ENCODE peak calls at places on chromosomes 5 and 9, in five cellular contexts. V is tibial artery, T is fibroblast of mammary gland, D is Caco-2, F is progenitor cell of endocrine pancreas. X is an unnamed sample.

GRCh38 chr9:127788337-127789011 is 2.6 kb downstream of the CDK9 start:
- DNase-seq in V (no peak), T (no peak), D (no peak), F (no peak), X (no peak)

GRCh38 chr5:146068136-146068717 is 37.1 kb downstream of the PLAC8L1 start:
- DNase-seq in V (no peak), T (no peak), D (no peak), F (no peak), X (no peak)

GRCh38 chr5:140236896-140237598 is 62.1 kb downstream of the CYSTM1 start:
- DNase-seq in V (no peak), T (no peak), D (no peak), F (no peak), X (no peak)

GRCh38 chr9:132783006-132783405 is 95.1 kb downstream of the AK8 start:
- DNase-seq in V (no peak), T (no peak), D (no peak), F (no peak), X (no peak)

GRCh38 chr5:136350339-136350738 is 15.0 kb downstream of the TRPC7 start:
- DNase-seq in V (no peak), T (no peak), D (no peak), F (no peak), X (no peak)

GRCh38 chr9:136625101-136626065 is 37.3 kb upstream of the EGFL7 start:
- DNase-seq in V (peak; percentile 81), T (peak; percentile 51), D (peak; percentile 74), F (no peak), X (peak; percentile 10)

GRCh38 chr5:87099246-87099914 is 168.3 kb upstream of the RASA1 start:
- DNase-seq in V (no peak), T (no peak), D (no peak), F (no peak), X (peak; percentile 33)

GRCh38 chr5:160363122-160363521 is 7.3 kb downstream of the C1QTNF2 start:
- DNase-seq in V (no peak), T (no peak), D (no peak), F (no peak), X (no peak)

GRCh38 chr5:10124287-10124686 is 125.4 kb downstream of the ATPSCKMT start:
- DNase-seq in V (no peak), T (no peak), D (no peak), F (no peak), X (no peak)

GRCh38 chr9:105299190-105299854 is 54.9 kb downstream of the SLC44A1 start:
- DNase-seq in V (peak; percentile 25), T (peak; percentile 99), D (no peak), F (no peak), X (peak; percentile 87)

GRCh38 chr9:116350213-116350612 is 196.6 kb downstream of the PAPPA start:
- DNase-seq in V (no peak), T (no peak), D (no peak), F (no peak), X (no peak)

GRCh38 chr9:22052376-22052945 is 43.4 kb upstream of the CDKN2B start:
- DNase-seq in V (no peak), T (peak; percentile 100), D (no peak), F (no peak), X (peak; percentile 95)

GRCh38 chr9:27094640-27095039 is 14.4 kb upstream of the TEK start:
- DNase-seq in V (no peak), T (peak; percentile 96), D (no peak), F (no peak), X (peak; percentile 60)

GRCh38 chr5:122200456-122200855 is 71.1 kb downstream of the ZNF474 start:
- DNase-seq in V (no peak), T (no peak), D (no peak), F (no peak), X (no peak)

GRCh38 chr5:21685016-21685415 is 1168.1 kb downstream of the CDH12 start:
- DNase-seq in V (no peak), T (no peak), D (no peak), F (no peak), X (no peak)

GRCh38 chr9:125965421-125965820 is 218.2 kb downstream of the PBX3 start:
- DNase-seq in V (no peak), T (no peak), D (no peak), F (no peak), X (no peak)

GRCh38 chr5:134435525-134435924 is 23.8 kb upstream of the CDKN2AIPNL start:
- DNase-seq in V (no peak), T (peak; percentile 90), D (no peak), F (no peak), X (peak; percentile 84)

GRCh38 chr9:121861501-121862180 is 210.2 kb downstream of the DAB2IP start:
- DNase-seq in V (no peak), T (peak; percentile 45), D (peak; percentile 68), F (no peak), X (peak; percentile 36)
- TF ChIP-seq CTCF in V (peak; percentile 18), T (peak; percentile 45), D (peak; percentile 58), F (peak; percentile 39), X (peak; percentile 73)

GRCh38 chr5:175872287-175873089 is 1.1 kb downstream of the CPLX2 start:
- DNase-seq in V (no peak), T (no peak), D (no peak), F (no peak), X (no peak)
- TF ChIP-seq CTCF in V (no peak), T (no peak), D (no peak), F (no peak), X (no peak)

DNA sequence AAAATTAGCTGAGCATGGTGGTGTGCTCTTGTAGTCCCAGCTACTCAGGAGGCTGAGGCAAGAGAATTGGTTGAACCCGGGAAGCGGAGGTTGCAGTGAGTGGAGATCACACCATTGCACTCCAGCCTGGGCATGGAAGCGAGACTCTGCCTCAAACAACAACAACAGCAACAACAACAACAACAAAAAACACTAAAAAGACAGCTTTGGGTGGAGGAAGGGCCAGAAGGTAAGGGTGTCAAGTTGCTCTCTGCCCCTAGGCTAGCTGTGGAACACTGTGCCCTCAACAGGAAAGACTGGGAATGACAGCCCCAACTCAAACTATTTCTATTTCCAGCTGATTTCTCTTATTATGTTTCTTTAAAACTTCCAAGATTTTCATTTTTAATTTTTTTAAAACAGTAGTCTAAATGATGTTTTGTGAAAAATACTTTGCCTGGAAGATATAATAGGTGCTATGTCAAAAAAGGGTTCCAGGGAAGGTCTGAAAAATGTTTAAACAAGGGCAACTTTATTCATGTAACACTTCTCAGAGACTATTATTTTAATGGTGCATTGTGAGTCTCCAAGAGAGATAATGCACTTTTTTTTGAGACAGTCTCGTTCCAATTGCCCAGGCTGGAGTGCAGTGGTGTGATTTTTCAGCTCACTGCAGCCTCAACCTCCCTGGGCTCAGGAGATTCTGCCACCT is 29.9 kb downstream of the CLINT1 start:
- DNase-seq in V (no peak), T (peak; percentile 12), D (no peak), F (no peak), X (no peak)
- TF ChIP-seq CTCF in V (no peak), T (peak; percentile 47), D (peak; percentile 13), F (peak; percentile 20), X (peak; percentile 60)

DNA sequence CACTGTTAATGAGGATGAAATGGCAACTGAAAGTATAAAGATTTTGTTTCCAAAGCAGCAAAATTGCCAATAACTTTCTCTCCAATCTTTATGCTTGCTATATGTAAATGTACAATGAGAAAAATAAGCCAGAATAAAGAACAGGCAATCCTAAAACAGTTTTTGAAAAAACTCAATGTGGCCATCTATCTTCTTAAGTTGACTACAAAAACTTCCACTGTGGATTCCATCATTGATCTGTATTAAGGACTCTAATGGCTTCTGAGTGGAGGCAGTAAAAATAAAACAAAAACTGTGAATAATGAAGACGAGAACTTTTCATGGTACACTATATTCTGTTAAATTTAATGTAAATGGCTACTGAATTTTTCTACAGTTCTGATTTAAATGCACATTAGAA is 382.9 kb downstream of the TMEM232 start:
- DNase-seq in V (no peak), T (no peak), D (no peak), F (no peak), X (no peak)
- TF ChIP-seq CTCF in V (no peak), T (no peak), D (no peak), F (no peak), X (no peak)

GRCh38 chr9:3181049-3181953 is 337.4 kb upstream of the PUM3 start:
- DNase-seq in V (no peak), T (peak; percentile 27), D (no peak), F (peak; percentile 55), X (no peak)
- TF ChIP-seq CTCF in V (no peak), T (peak; percentile 20), D (peak; percentile 25), F (peak; percentile 66), X (peak; percentile 30)

DNA sequence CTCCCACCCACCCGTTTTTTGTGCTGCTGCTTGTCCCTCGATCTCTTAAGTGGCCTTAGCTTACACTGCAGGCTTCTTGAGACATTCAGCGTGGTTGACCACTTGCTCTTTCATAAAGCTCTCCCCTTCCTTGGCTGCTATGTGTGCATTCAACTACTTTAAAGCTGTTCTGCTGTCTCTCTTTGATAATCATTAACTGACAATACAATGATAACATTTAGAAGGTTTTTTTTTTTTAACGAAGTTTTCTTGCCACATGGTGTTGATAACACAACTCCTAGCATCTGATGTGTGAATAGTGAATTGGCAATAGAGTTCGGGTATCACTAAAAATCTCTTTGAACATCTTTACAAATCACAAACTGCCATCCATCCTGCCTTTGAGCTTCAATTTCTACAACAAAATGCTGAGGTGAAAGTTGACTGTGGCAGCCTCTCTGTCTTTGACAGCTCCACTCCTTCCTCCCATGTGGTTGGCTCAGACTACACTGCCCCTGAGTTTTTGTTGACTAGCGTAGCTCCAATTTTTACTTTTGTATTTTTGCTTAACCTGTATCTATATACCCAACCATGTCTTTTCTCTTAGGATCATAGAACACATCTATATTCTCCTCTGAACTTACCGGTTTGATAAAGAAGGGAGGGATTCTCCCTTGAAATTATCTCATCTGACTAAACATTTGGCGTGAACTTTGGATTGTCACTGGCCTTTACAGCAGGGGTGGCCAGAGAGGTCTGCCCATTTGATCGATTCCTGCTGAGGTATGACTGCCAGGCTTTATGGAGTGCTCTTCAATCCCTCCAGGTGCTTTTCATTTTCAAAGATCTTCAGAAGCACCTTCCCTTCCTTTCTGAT is 409.4 kb upstream of the CD180 start:
- DNase-seq in V (no peak), T (no peak), D (no peak), F (no peak), X (no peak)
- TF ChIP-seq CTCF in V (no peak), T (no peak), D (no peak), F (no peak), X (no peak)

DNA sequence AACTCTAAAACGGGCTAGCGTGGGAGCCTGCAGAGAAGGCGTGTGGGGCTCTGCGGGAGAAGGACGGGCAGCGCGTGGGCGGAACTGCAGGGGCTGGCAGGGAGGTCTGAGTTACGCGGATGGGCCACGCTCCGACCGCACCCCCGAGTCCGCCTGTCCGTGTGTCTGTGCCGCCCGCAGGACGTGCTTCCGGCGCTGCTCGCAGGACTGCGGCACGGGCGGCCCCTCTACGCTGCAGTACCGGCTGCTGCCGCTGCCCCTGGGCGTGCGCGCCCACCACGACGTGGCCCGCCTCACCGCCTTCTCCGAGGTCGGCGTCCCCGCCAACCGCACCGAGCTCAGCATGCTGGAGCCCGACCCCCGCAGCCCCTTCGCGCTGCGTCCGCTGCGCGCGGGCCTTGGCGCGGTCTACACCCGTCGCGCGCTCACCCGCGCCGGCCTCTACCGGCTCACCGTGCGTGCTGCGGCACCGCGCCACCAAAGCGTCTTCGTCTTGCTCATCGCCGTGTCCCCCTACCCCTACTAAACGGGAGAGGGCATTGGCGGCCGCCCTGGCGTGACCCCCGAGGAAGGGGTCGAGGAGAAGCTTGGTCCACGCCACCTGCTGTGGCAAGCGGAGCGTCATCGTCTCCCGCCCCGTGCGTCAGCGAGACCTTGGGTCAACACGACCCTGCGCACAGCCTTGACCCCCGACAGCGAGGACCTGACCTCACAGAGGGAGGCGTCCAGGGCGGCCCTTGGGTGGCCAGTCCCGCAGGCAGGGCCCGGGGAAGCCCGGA is 11.4 kb upstream of the ASS1 start:
- DNase-seq in V (no peak), T (no peak), D (peak; percentile 67), F (peak; percentile 60), X (peak; percentile 13)
- TF ChIP-seq CTCF in V (peak; percentile 65), T (no peak), D (peak; percentile 63), F (peak; percentile 71), X (peak; percentile 76)

GRCh38 chr9:97363661-97364299 is 48.1 kb upstream of the TDRD7 start:
- DNase-seq in V (no peak), T (no peak), D (no peak), F (no peak), X (no peak)
- TF ChIP-seq CTCF in V (no peak), T (no peak), D (no peak), F (no peak), X (no peak)